ENCODE peak calls at places on chromosome 6, in seven cellular contexts. M is psoas muscle; K is heart right ventricle; S is fibroblast of pulmonary artery; U is CD8-positive, alpha-beta T cell; N is pancreas; T is mammary epithelial cell. G is an unnamed sample.

GRCh38 chr6:84811351-84811750 is 47.0 kb upstream of the TBX18 start:
- DNase-seq in M (no peak), K (no peak), S (no peak), U (no peak), N (no peak), T (peak; percentile 52), G (no peak)

GRCh38 chr6:137000825-137001224 is 43.9 kb downstream of the IL20RA start:
- DNase-seq in M (no peak), K (no peak), S (no peak), U (no peak), N (no peak), T (peak; percentile 27), G (no peak)

GRCh38 chr6:108959972-108960582 is 111.9 kb downstream of the ARMC2 start:
- DNase-seq in M (no peak), K (no peak), S (no peak), U (no peak), N (no peak), T (no peak), G (no peak)

GRCh38 chr6:21946298-21946783 is 350.5 kb downstream of the PRL start:
- DNase-seq in M (no peak), K (no peak), S (peak; percentile 76), U (no peak), N (no peak), T (peak; percentile 49), G (peak; percentile 58)

GRCh38 chr6:15793826-15794225 is 131.0 kb upstream of the DTNBP1 start:
- DNase-seq in M (no peak), K (no peak), S (no peak), U (no peak), N (no peak), T (no peak), G (no peak)

GRCh38 chr6:127446356-127446755 is 12.8 kb downstream of the KIAA0408 start:
- DNase-seq in M (no peak), K (no peak), S (peak; percentile 17), U (no peak), N (no peak), T (no peak), G (peak; percentile 55)

GRCh38 chr6:7086488-7086887 is 21.3 kb upstream of the RREB1 start:
- DNase-seq in M (peak; percentile 65), K (no peak), S (peak; percentile 26), U (peak; percentile 55), N (no peak), T (no peak), G (peak; percentile 36)

GRCh38 chr6:135506270-135506997 is 8.9 kb upstream of the AHI1 start:
- DNase-seq in M (no peak), K (no peak), S (peak; percentile 82), U (no peak), N (no peak), T (peak; percentile 8), G (peak; percentile 69)

GRCh38 chr6:82959385-82959941 is 106.2 kb downstream of the UBE3D start:
- DNase-seq in M (no peak), K (no peak), S (peak; percentile 35), U (no peak), N (no peak), T (no peak), G (no peak)

GRCh38 chr6:150001295-150001990 is 23.9 kb downstream of the RAET1L start:
- DNase-seq in M (no peak), K (no peak), S (no peak), U (no peak), N (no peak), T (no peak), G (no peak)

GRCh38 chr6:168935628-168936010 is 318.0 kb downstream of the THBS2 start:
- DNase-seq in M (no peak), K (no peak), S (no peak), U (peak; percentile 32), N (no peak), T (no peak), G (no peak)

GRCh38 chr6:157761331-157761921 is 61.6 kb upstream of the SNX9 start:
- DNase-seq in M (no peak), K (no peak), S (peak; percentile 74), U (peak; percentile 60), N (no peak), T (peak; percentile 69), G (no peak)

GRCh38 chr6:39440039-39440426 is 117.5 kb upstream of the KCNK16 start:
- DNase-seq in M (no peak), K (no peak), S (peak; percentile 26), U (no peak), N (no peak), T (peak; percentile 16), G (peak; percentile 43)

GRCh38 chr6:4059115-4059777 is 19.7 kb downstream of the FAM217A start:
- DNase-seq in M (no peak), K (no peak), S (peak; percentile 77), U (peak; percentile 68), N (no peak), T (peak; percentile 83), G (peak; percentile 87)

GRCh38 chr6:3341467-3341866 is 82.7 kb downstream of the PSMG4 start:
- DNase-seq in M (peak; percentile 73), K (no peak), S (peak; percentile 76), U (no peak), N (no peak), T (no peak), G (peak; percentile 69)

GRCh38 chr6:116450769-116451740 is 10.1 kb upstream of the CALHM6 start:
- DNase-seq in M (no peak), K (no peak), S (no peak), U (no peak), N (no peak), T (peak; percentile 81), G (no peak)

GRCh38 chr6:131948692-131949614 is 2.2 kb downstream of the CCN2 start:
- DNase-seq in M (no peak), K (no peak), S (peak; percentile 93), U (no peak), N (no peak), T (peak; percentile 43), G (peak; percentile 77)

GRCh38 chr6:6244624-6245023 is 75.8 kb downstream of the F13A1 start:
- DNase-seq in M (no peak), K (no peak), S (no peak), U (no peak), N (no peak), T (no peak), G (no peak)

GRCh38 chr6:47133230-47134000 is 91.3 kb upstream of the ADGRF1 start:
- DNase-seq in M (no peak), K (no peak), S (no peak), U (no peak), N (no peak), T (no peak), G (no peak)

GRCh38 chr6:129575378-129576118 is 134.4 kb downstream of the ARHGAP18 start:
- DNase-seq in M (no peak), K (no peak), S (peak; percentile 78), U (no peak), N (no peak), T (peak; percentile 70), G (peak; percentile 76)

GRCh38 chr6:111727798-111728197 is 122.1 kb upstream of the TRAF3IP2 start:
- DNase-seq in M (no peak), K (no peak), S (peak; percentile 46), U (no peak), N (no peak), T (no peak), G (no peak)

GRCh38 chr6:12751694-12752304 is 35.2 kb downstream of the PHACTR1 start:
- DNase-seq in M (peak; percentile 59), K (peak; percentile 43), S (peak; percentile 68), U (no peak), N (peak; percentile 72), T (peak; percentile 24), G (peak; percentile 87)

GRCh38 chr6:130020106-130020851 is 1.9 kb downstream of the L3MBTL3 start:
- DNase-seq in M (peak; percentile 62), K (peak; percentile 40), S (peak; percentile 11), U (peak; percentile 73), N (peak; percentile 72), T (peak; percentile 6), G (peak; percentile 49)

GRCh38 chr6:37137881-37138568 is 31.9 kb upstream of the PIM1 start:
- DNase-seq in M (no peak), K (no peak), S (peak; percentile 94), U (no peak), N (no peak), T (no peak), G (peak; percentile 67)

GRCh38 chr6:108760158-108761050 is 87.8 kb upstream of the ARMC2 start:
- DNase-seq in M (peak; percentile 73), K (no peak), S (peak; percentile 30), U (no peak), N (no peak), T (no peak), G (peak; percentile 53)

GRCh38 chr6:56416247-56416646 is 168.9 kb upstream of the COL21A1 start:
- DNase-seq in M (no peak), K (no peak), S (no peak), U (no peak), N (no peak), T (no peak), G (peak; percentile 54)

GRCh38 chr6:117728626-117729025 is 53.4 kb downstream of the NUS1 start:
- DNase-seq in M (no peak), K (no peak), S (no peak), U (no peak), N (no peak), T (no peak), G (no peak)

GRCh38 chr6:27608916-27609883 is 136.3 kb upstream of the ZNF184 start:
- DNase-seq in M (no peak), K (no peak), S (peak; percentile 84), U (no peak), N (no peak), T (peak; percentile 86), G (peak; percentile 81)
- TF ChIP-seq CTCF in M (peak; percentile 7), K (no peak), S (peak; percentile 95), U (peak; percentile 48), N (peak; percentile 10), T (peak; percentile 85), G (peak; percentile 77)

GRCh38 chr6:148771896-148772554 is 25.2 kb downstream of the UST start:
- DNase-seq in M (no peak), K (no peak), S (no peak), U (no peak), N (no peak), T (no peak), G (no peak)
- H3K4me3 ChIP-seq in M (no peak overlapping the region), K (no peak overlapping the region), S (no peak overlapping the region), U (no peak overlapping the region), N (no peak overlapping the region), T (no peak overlapping the region), G (no peak overlapping the region)

DNA sequence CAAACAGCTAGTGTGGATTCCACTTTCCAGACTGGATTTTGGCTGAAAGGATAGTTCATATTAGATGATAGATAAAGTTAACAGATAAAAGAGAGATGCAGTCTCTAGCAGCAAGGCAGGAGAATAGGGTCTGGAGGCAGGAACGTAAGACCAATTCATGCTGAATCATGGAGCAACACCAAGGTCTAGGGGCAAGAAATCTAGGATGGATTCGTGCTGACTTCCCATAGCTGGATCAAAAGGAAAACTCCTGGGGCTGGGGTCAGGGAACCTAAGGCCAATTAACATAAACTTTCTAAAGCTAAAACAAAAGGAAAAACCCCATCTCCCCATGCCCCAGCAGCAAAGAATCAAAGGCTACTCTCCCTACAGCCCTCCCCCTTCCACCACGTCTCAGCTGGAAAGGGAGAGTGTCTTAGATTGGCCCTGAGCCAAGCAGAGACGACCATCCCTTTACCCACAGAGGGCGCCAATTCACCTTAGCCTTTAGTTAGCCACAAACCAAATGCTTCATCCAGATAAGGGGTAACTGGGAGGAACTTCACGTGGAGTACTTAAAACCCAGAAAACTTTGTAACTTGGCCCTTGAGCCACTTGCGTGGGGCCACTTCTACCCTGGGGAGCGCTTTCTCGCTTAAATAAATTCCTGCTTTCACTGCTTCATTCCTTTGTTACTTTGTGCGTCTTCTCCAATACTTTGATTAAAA is 7.6 kb downstream of the TREM1 start:
- DNase-seq in M (peak; percentile 57), K (no peak), S (peak; percentile 79), U (peak; percentile 75), N (no peak), T (peak; percentile 37), G (peak; percentile 26)
- TF ChIP-seq CTCF in M (peak; percentile 33), K (peak; percentile 46), S (peak; percentile 65), U (peak; percentile 47), N (no peak), T (peak; percentile 33), G (peak; percentile 25)

GRCh38 chr6:89938014-89938413 is 43.7 kb downstream of the GJA10 start:
- DNase-seq in M (no peak), K (no peak), S (no peak), U (no peak), N (no peak), T (no peak), G (no peak)
- H3K4me3 ChIP-seq in M (no peak overlapping the region), K (no peak overlapping the region), S (no peak overlapping the region), U (no peak overlapping the region), N (no peak overlapping the region), T (no peak overlapping the region), G (no peak overlapping the region)